ENCODE peak calls at places on chromosome 14, in ten cellular contexts. H is OCI-M1, X is ascending aorta, L is right lobe of liver, P is hepatocyte, R is Karpas-422, K is uterus, F is lower lobe of right lung, J is glomerular endothelial cell, O is erythroblast. A is an unnamed sample.

GRCh38 chr14:22836301-22837058 is at the start of gene MMP14:
- DNase-seq in H (no peak), X (peak), L (peak), P (peak), R (no peak), K (peak), F (peak), J (no peak), O (no peak), A (peak)

GRCh38 chr14:59118171-59118570 is 70.3 kb upstream of the DAAM1 start:
- DNase-seq in H (no peak), X (no peak), L (no peak), P (no peak), R (no peak), K (no peak), F (no peak), J (no peak), O (no peak), A (no peak)

GRCh38 chr14:72745546-72745945 is 148.4 kb downstream of the DPF3 start:
- DNase-seq in H (no peak), X (no peak), L (no peak), P (no peak), R (no peak), K (no peak), F (no peak), J (no peak), O (no peak), A (peak)

GRCh38 chr14:99568567-99569560 is 35.1 kb downstream of the CCDC85C start:
- DNase-seq in H (peak), X (no peak), L (no peak), P (no peak), R (peak), K (no peak), F (no peak), J (no peak), O (peak), A (peak)

GRCh38 chr14:90576581-90576980 is 179.8 kb downstream of the CALM1 start:
- DNase-seq in H (no peak), X (no peak), L (no peak), P (peak), R (no peak), K (no peak), F (no peak), J (no peak), O (no peak), A (no peak)

GRCh38 chr14:94540031-94540794 is 21.0 kb upstream of the SERPINA4 start:
- DNase-seq in H (no peak), X (no peak), L (no peak), P (no peak), R (no peak), K (no peak), F (no peak), J (peak), O (no peak), A (no peak)

GRCh38 chr14:57199911-57200310 is 68.8 kb downstream of the EXOC5 start:
- DNase-seq in H (no peak), X (no peak), L (no peak), P (no peak), R (no peak), K (no peak), F (no peak), J (no peak), O (no peak), A (no peak)

GRCh38 chr14:98198385-98198784 is 1073.6 kb downstream of the BCL11B start:
- DNase-seq in H (peak), X (no peak), L (no peak), P (no peak), R (no peak), K (no peak), F (no peak), J (no peak), O (peak), A (no peak)

GRCh38 chr14:37027188-37027824 is 145.1 kb downstream of the SLC25A21 start:
- DNase-seq in H (peak), X (no peak), L (no peak), P (no peak), R (no peak), K (no peak), F (no peak), J (no peak), O (no peak), A (no peak)

GRCh38 chr14:54653764-54654469 is 87.0 kb downstream of the SAMD4A start:
- DNase-seq in H (no peak), X (no peak), L (peak), P (peak), R (no peak), K (no peak), F (no peak), J (peak), O (no peak), A (no peak)

GRCh38 chr14:52014601-52015267 is 25.4 kb downstream of the RTRAF start:
- DNase-seq in H (no peak), X (no peak), L (no peak), P (no peak), R (no peak), K (no peak), F (no peak), J (no peak), O (no peak), A (no peak)

GRCh38 chr14:89621009-89621421 is 204.0 kb upstream of the FOXN3 start:
- DNase-seq in H (no peak), X (no peak), L (no peak), P (no peak), R (no peak), K (no peak), F (no peak), J (no peak), O (no peak), A (no peak)

GRCh38 chr14:26855051-26855753 is 257.4 kb upstream of the NOVA1 start:
- DNase-seq in H (no peak), X (no peak), L (no peak), P (no peak), R (no peak), K (no peak), F (no peak), J (no peak), O (no peak), A (no peak)

GRCh38 chr14:77965919-77966435 is 166.1 kb downstream of the ADCK1 start:
- DNase-seq in H (peak), X (no peak), L (peak), P (peak), R (no peak), K (no peak), F (peak), J (no peak), O (peak), A (peak)

GRCh38 chr14:92455231-92455630 is 58.4 kb upstream of the RIN3 start:
- DNase-seq in H (no peak), X (no peak), L (no peak), P (no peak), R (no peak), K (no peak), F (no peak), J (no peak), O (no peak), A (no peak)

GRCh38 chr14:30108975-30109700 is 181.5 kb upstream of the PRKD1 start:
- DNase-seq in H (no peak), X (no peak), L (no peak), P (no peak), R (no peak), K (no peak), F (no peak), J (no peak), O (no peak), A (no peak)

GRCh38 chr14:22271838-22272237 is 317.2 kb downstream of the DAD1 start:
- DNase-seq in H (no peak), X (no peak), L (no peak), P (no peak), R (no peak), K (no peak), F (no peak), J (no peak), O (no peak), A (no peak)

GRCh38 chr14:104436741-104437701 is 142.5 kb upstream of the C14orf180 start:
- DNase-seq in H (no peak), X (peak), L (peak), P (no peak), R (no peak), K (no peak), F (peak), J (no peak), O (no peak), A (peak)

GRCh38 chr14:63611078-63611477 is 30.6 kb downstream of the WDR89 start:
- DNase-seq in H (no peak), X (no peak), L (no peak), P (no peak), R (no peak), K (no peak), F (peak), J (no peak), O (no peak), A (no peak)

GRCh38 chr14:72049462-72049861 is 117.2 kb downstream of the RGS6 start:
- DNase-seq in H (peak), X (no peak), L (no peak), P (no peak), R (no peak), K (no peak), F (no peak), J (no peak), O (peak), A (no peak)

GRCh38 chr14:82642425-82642824 is 1108.8 kb upstream of the SEL1L start:
- DNase-seq in H (peak), X (no peak), L (no peak), P (peak), R (no peak), K (no peak), F (no peak), J (no peak), O (peak), A (peak)

GRCh38 chr14:88904864-88905263 is 80.4 kb downstream of the TTC8 start:
- DNase-seq in H (no peak), X (no peak), L (no peak), P (no peak), R (no peak), K (no peak), F (no peak), J (no peak), O (no peak), A (no peak)

GRCh38 chr14:99658218-99658617 is 13.3 kb downstream of the HHIPL1 start:
- DNase-seq in H (no peak), X (no peak), L (no peak), P (no peak), R (no peak), K (no peak), F (no peak), J (no peak), O (no peak), A (no peak)

GRCh38 chr14:65704412-65704811 is 291.9 kb downstream of the FUT8 start:
- DNase-seq in H (no peak), X (no peak), L (no peak), P (no peak), R (no peak), K (no peak), F (no peak), J (no peak), O (no peak), A (no peak)

GRCh38 chr14:77556946-77557345 is 58.3 kb upstream of the ISM2 start:
- DNase-seq in H (peak), X (no peak), L (no peak), P (no peak), R (peak), K (no peak), F (no peak), J (no peak), O (no peak), A (no peak)

GRCh38 chr14:53038629-53039028 is 87.8 kb upstream of the FERMT2 start:
- DNase-seq in H (no peak), X (no peak), L (no peak), P (no peak), R (no peak), K (no peak), F (no peak), J (no peak), O (no peak), A (no peak)

GRCh38 chr14:22375321-22375930 is 213.6 kb downstream of the DAD1 start:
- DNase-seq in H (peak), X (no peak), L (no peak), P (peak), R (peak), K (no peak), F (no peak), J (peak), O (peak), A (no peak)

GRCh38 chr14:99378782-99379214 is 101.9 kb downstream of the SETD3 start:
- DNase-seq in H (no peak), X (no peak), L (no peak), P (peak), R (no peak), K (no peak), F (no peak), J (no peak), O (no peak), A (no peak)

GRCh38 chr14:55867726-55868125 is 250.5 kb upstream of the PELI2 start:
- DNase-seq in H (no peak), X (no peak), L (no peak), P (no peak), R (no peak), K (no peak), F (no peak), J (no peak), O (no peak), A (no peak)

GRCh38 chr14:58717211-58717610 is 79.4 kb downstream of the DACT1 start:
- DNase-seq in H (no peak), X (no peak), L (no peak), P (no peak), R (no peak), K (no peak), F (no peak), J (no peak), O (no peak), A (no peak)